ENCODE peak calls at places on chromosome X, in seven cellular contexts. O is foreskin keratinocyte, S is HTR-8/SVneo, D is immature natural killer cell, L is choroid plexus epithelial cell, B is A549, W is Caco-2. H is an unnamed sample.
A peak's percentile ranks its signal among the peaks of the same experiment; 100 is the strongest.

GRCh38 chrX:5780821-5781220 is 447.8 kb downstream of the NLGN4X start:
- DNase-seq in O (no peak), S (no peak), D (no peak), L (no peak), B (no peak), W (no peak), H (no peak)

GRCh38 chrX:49878128-49878833 is 1.0 kb upstream of the USP27X start:
- DNase-seq in O (no peak), S (no peak), D (no peak), L (peak; percentile 1), B (no peak), W (no peak), H (no peak)

GRCh38 chrX:121635141-121635540 is 587.7 kb downstream of the GLUD2 start:
- DNase-seq in O (peak; percentile 24), S (no peak), D (no peak), L (no peak), B (no peak), W (no peak), H (no peak)

GRCh38 chrX:113929004-113929403 is 654.9 kb upstream of the HTR2C start:
- DNase-seq in O (peak; percentile 27), S (peak; percentile 0), D (no peak), L (peak; percentile 25), B (peak; percentile 3), W (peak; percentile 56), H (peak; percentile 18)

GRCh38 chrX:118240359-118240758 is 105.5 kb upstream of the WDR44 start:
- DNase-seq in O (no peak), S (no peak), D (no peak), L (no peak), B (no peak), W (no peak), H (no peak)

GRCh38 chrX:41482153-41482850 is 35.2 kb downstream of the NYX start:
- DNase-seq in O (no peak), S (no peak), D (no peak), L (no peak), B (no peak), W (peak; percentile 91), H (no peak)

GRCh38 chrX:18406531-18407266 is 18.7 kb upstream of the CDKL5 start:
- DNase-seq in O (no peak), S (no peak), D (no peak), L (no peak), B (no peak), W (no peak), H (no peak)

GRCh38 chrX:111742018-111742417 is 61.0 kb downstream of the ALG13 start:
- DNase-seq in O (no peak), S (no peak), D (no peak), L (no peak), B (no peak), W (no peak), H (no peak)

GRCh38 chrX:17376381-17377046 is 1.5 kb downstream of the NHS start:
- DNase-seq in O (no peak), S (no peak), D (no peak), L (peak; percentile 2), B (peak; percentile 17), W (no peak), H (no peak)

GRCh38 chrX:131802836-131803626 is 220.1 kb upstream of the STK26 start:
- DNase-seq in O (no peak), S (no peak), D (peak; percentile 75), L (no peak), B (peak; percentile 49), W (no peak), H (peak; percentile 1)

GRCh38 chrX:3176439-3176820 is 135.2 kb downstream of the ARSF start:
- DNase-seq in O (peak; percentile 2), S (no peak), D (no peak), L (peak; percentile 70), B (no peak), W (no peak), H (no peak)

GRCh38 chrX:150767475-150768131 is 74.4 kb downstream of the MTMR1 start:
- DNase-seq in O (peak; percentile 20), S (peak; percentile 2), D (no peak), L (peak; percentile 96), B (no peak), W (no peak), H (peak; percentile 19)

GRCh38 chrX:39445336-39445735 is 644.1 kb downstream of the MID1IP1 start:
- DNase-seq in O (no peak), S (no peak), D (no peak), L (peak; percentile 12), B (no peak), W (no peak), H (no peak)

GRCh38 chrX:139881130-139881529 is 51.7 kb downstream of the ATP11C start:
- DNase-seq in O (peak; percentile 44), S (no peak), D (no peak), L (peak; percentile 58), B (no peak), W (no peak), H (no peak)

GRCh38 chrX:40097492-40098263 is at the start of gene BCOR:
- DNase-seq in O (no peak), S (no peak), D (peak; percentile 68), L (peak; percentile 48), B (peak; percentile 34), W (peak; percentile 65), H (no peak)

GRCh38 chrX:38639730-38640129 is 78.4 kb downstream of the TSPAN7 start:
- DNase-seq in O (no peak), S (no peak), D (no peak), L (no peak), B (no peak), W (no peak), H (no peak)

GRCh38 chrX:8815460-8816065 is 14.4 kb upstream of the FAM9A start:
- DNase-seq in O (no peak), S (peak; percentile 30), D (peak; percentile 32), L (peak; percentile 55), B (peak; percentile 40), W (no peak), H (peak; percentile 55)

GRCh38 chrX:145405012-145405411 is 157.7 kb downstream of the SPANXN1 start:
- DNase-seq in O (peak; percentile 1), S (peak; percentile 0), D (no peak), L (peak; percentile 13), B (peak; percentile 2), W (no peak), H (peak; percentile 7)

GRCh38 chrX:41449138-41449537 is 2.0 kb downstream of the NYX start:
- DNase-seq in O (no peak), S (no peak), D (no peak), L (no peak), B (no peak), W (no peak), H (no peak)

GRCh38 chrX:126785539-126785938 is 34.0 kb upstream of the PRR32 start:
- DNase-seq in O (no peak), S (no peak), D (no peak), L (no peak), B (no peak), W (no peak), H (no peak)

GRCh38 chrX:153525451-153525850 is 8.0 kb downstream of the ATP2B3 start:
- DNase-seq in O (no peak), S (no peak), D (no peak), L (no peak), B (no peak), W (no peak), H (no peak)

GRCh38 chrX:100263650-100264049 is 146.4 kb downstream of the PCDH19 start:
- DNase-seq in O (no peak), S (no peak), D (no peak), L (no peak), B (no peak), W (no peak), H (no peak)

GRCh38 chrX:74434336-74434735 is 13.0 kb downstream of the SLC16A2 start:
- DNase-seq in O (no peak), S (no peak), D (no peak), L (no peak), B (no peak), W (no peak), H (no peak)

GRCh38 chrX:50100188-50100587 is 100.6 kb downstream of the AKAP4 start:
- DNase-seq in O (no peak), S (peak; percentile 0), D (peak; percentile 5), L (peak; percentile 28), B (peak; percentile 4), W (peak; percentile 44), H (peak; percentile 4)

GRCh38 chrX:28586891-28587635 is at the start of gene IL1RAPL1:
- DNase-seq in O (no peak), S (peak; percentile 44), D (no peak), L (peak; percentile 84), B (peak; percentile 5), W (no peak), H (peak; percentile 18)

H was measured in RWPE1.